ENCODE peak calls at places on chromosomes 13 and 19, in nine cellular contexts. One of them, this sample, is unnamed.

GRCh38 chr13:100497394-100497793 is 91.2 kb downstream of the GGACT start:
- DNase-seq in bronchial epithelial cell: peak
- DNase-seq in thoracic aorta: no peak
- DNase-seq in body of pancreas: no peak
- DNase-seq in adrenal gland: no peak
- DNase-seq in fibroblast of the aortic adventitia: peak
- DNase-seq in dorsolateral prefrontal cortex: no peak
- DNase-seq in AG04450: no peak
- DNase-seq in lower lobe of right lung: no peak
- DNase-seq in this sample: no peak

GRCh38 chr13:42283574-42283973 is 11.6 kb downstream of the AKAP11 start:
- DNase-seq in body of pancreas: no peak
- DNase-seq in lower lobe of right lung: no peak
- DNase-seq in thoracic aorta: no peak
- DNase-seq in fibroblast of the aortic adventitia: no peak
- DNase-seq in adrenal gland: no peak
- DNase-seq in AG04450: no peak
- DNase-seq in bronchial epithelial cell: no peak
- DNase-seq in dorsolateral prefrontal cortex: no peak
- DNase-seq in this sample: no peak

GRCh38 chr19:7564866-7565265 is 29.3 kb downstream of the PNPLA6 start:
- DNase-seq in thoracic aorta: no peak
- DNase-seq in dorsolateral prefrontal cortex: no peak
- DNase-seq in bronchial epithelial cell: no peak
- DNase-seq in body of pancreas: no peak
- DNase-seq in fibroblast of the aortic adventitia: no peak
- DNase-seq in AG04450: no peak
- DNase-seq in adrenal gland: no peak
- DNase-seq in lower lobe of right lung: no peak
- DNase-seq in this sample: no peak

GRCh38 chr13:80862466-80862865 is 521.5 kb upstream of the SPRY2 start:
- DNase-seq in fibroblast of the aortic adventitia: no peak
- DNase-seq in thoracic aorta: no peak
- DNase-seq in bronchial epithelial cell: no peak
- DNase-seq in body of pancreas: no peak
- DNase-seq in lower lobe of right lung: no peak
- DNase-seq in dorsolateral prefrontal cortex: no peak
- DNase-seq in AG04450: no peak
- DNase-seq in adrenal gland: no peak
- DNase-seq in this sample: no peak

GRCh38 chr19:11450570-11451326 is 15.3 kb downstream of the PRKCSH start:
- DNase-seq in adrenal gland: no peak
- DNase-seq in fibroblast of the aortic adventitia: no peak
- DNase-seq in lower lobe of right lung: no peak
- DNase-seq in bronchial epithelial cell: no peak
- DNase-seq in dorsolateral prefrontal cortex: no peak
- DNase-seq in body of pancreas: no peak
- DNase-seq in AG04450: no peak
- DNase-seq in thoracic aorta: no peak
- DNase-seq in this sample: no peak

GRCh38 chr13:38262211-38262610 is 87.4 kb upstream of the UFM1 start:
- DNase-seq in adrenal gland: no peak
- DNase-seq in AG04450: no peak
- DNase-seq in dorsolateral prefrontal cortex: no peak
- DNase-seq in body of pancreas: no peak
- DNase-seq in lower lobe of right lung: no peak
- DNase-seq in thoracic aorta: no peak
- DNase-seq in fibroblast of the aortic adventitia: peak
- DNase-seq in bronchial epithelial cell: no peak
- DNase-seq in this sample: no peak

GRCh38 chr13:96214804-96215445 is 125.0 kb downstream of the HS6ST3 start:
- DNase-seq in thoracic aorta: no peak
- DNase-seq in bronchial epithelial cell: no peak
- DNase-seq in adrenal gland: no peak
- DNase-seq in AG04450: no peak
- DNase-seq in dorsolateral prefrontal cortex: no peak
- DNase-seq in body of pancreas: no peak
- DNase-seq in lower lobe of right lung: no peak
- DNase-seq in fibroblast of the aortic adventitia: peak
- DNase-seq in this sample: peak

GRCh38 chr19:36082916-36083315 is 28.0 kb upstream of the OVOL3 start:
- DNase-seq in fibroblast of the aortic adventitia: no peak
- DNase-seq in adrenal gland: no peak
- DNase-seq in AG04450: no peak
- DNase-seq in bronchial epithelial cell: no peak
- DNase-seq in lower lobe of right lung: no peak
- DNase-seq in body of pancreas: no peak
- DNase-seq in thoracic aorta: no peak
- DNase-seq in dorsolateral prefrontal cortex: no peak
- DNase-seq in this sample: no peak

GRCh38 chr13:51278426-51279130 is 56.4 kb downstream of the FAM124A start:
- DNase-seq in fibroblast of the aortic adventitia: no peak
- DNase-seq in lower lobe of right lung: no peak
- DNase-seq in body of pancreas: no peak
- DNase-seq in AG04450: no peak
- DNase-seq in thoracic aorta: no peak
- DNase-seq in bronchial epithelial cell: no peak
- DNase-seq in adrenal gland: no peak
- DNase-seq in dorsolateral prefrontal cortex: no peak
- DNase-seq in this sample: no peak

GRCh38 chr13:105410602-105411001 is 1124.9 kb downstream of the EFNB2 start:
- DNase-seq in adrenal gland: peak
- DNase-seq in dorsolateral prefrontal cortex: peak
- DNase-seq in body of pancreas: peak
- DNase-seq in thoracic aorta: no peak
- DNase-seq in bronchial epithelial cell: peak
- DNase-seq in fibroblast of the aortic adventitia: peak
- DNase-seq in lower lobe of right lung: peak
- DNase-seq in AG04450: no peak
- DNase-seq in this sample: peak

GRCh38 chr19:31943778-31944177 is 401.6 kb upstream of the ZNF507 start:
- DNase-seq in body of pancreas: no peak
- DNase-seq in adrenal gland: no peak
- DNase-seq in AG04450: no peak
- DNase-seq in dorsolateral prefrontal cortex: no peak
- DNase-seq in fibroblast of the aortic adventitia: no peak
- DNase-seq in lower lobe of right lung: no peak
- DNase-seq in thoracic aorta: no peak
- DNase-seq in bronchial epithelial cell: no peak
- DNase-seq in this sample: no peak

GRCh38 chr19:31944286-31944685 is 401.1 kb upstream of the ZNF507 start:
- DNase-seq in adrenal gland: no peak
- DNase-seq in fibroblast of the aortic adventitia: no peak
- DNase-seq in lower lobe of right lung: no peak
- DNase-seq in AG04450: no peak
- DNase-seq in dorsolateral prefrontal cortex: no peak
- DNase-seq in body of pancreas: no peak
- DNase-seq in bronchial epithelial cell: no peak
- DNase-seq in thoracic aorta: no peak
- DNase-seq in this sample: no peak

GRCh38 chr19:31946491-31946890 is 398.9 kb upstream of the ZNF507 start:
- DNase-seq in thoracic aorta: no peak
- DNase-seq in fibroblast of the aortic adventitia: no peak
- DNase-seq in lower lobe of right lung: no peak
- DNase-seq in AG04450: no peak
- DNase-seq in bronchial epithelial cell: no peak
- DNase-seq in dorsolateral prefrontal cortex: no peak
- DNase-seq in adrenal gland: no peak
- DNase-seq in body of pancreas: no peak
- DNase-seq in this sample: no peak

GRCh38 chr19:31947436-31947835 is 398.0 kb upstream of the ZNF507 start:
- DNase-seq in thoracic aorta: no peak
- DNase-seq in adrenal gland: no peak
- DNase-seq in dorsolateral prefrontal cortex: no peak
- DNase-seq in fibroblast of the aortic adventitia: no peak
- DNase-seq in lower lobe of right lung: no peak
- DNase-seq in AG04450: no peak
- DNase-seq in bronchial epithelial cell: no peak
- DNase-seq in body of pancreas: no peak
- DNase-seq in this sample: no peak

DNA sequence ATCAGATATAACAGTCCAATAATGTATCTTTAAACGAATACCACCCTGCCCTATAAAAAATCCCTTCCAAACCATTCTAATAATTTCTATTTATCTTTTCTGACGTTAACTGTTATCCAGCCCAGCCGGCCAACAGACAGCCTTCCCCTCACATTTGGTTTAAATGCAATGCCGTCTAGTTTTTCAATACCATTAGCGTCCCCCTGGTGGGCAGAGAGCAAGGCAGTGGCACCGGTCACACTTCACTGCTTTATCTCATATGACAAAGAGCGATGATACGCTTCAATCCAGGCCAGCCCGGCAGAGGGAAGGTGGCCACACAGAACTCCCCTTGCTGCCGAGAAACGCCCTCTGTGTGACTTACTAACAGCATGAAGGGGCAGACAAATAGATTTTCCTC is 402.1 kb upstream of the ZNF507 start:
- DNase-seq in AG04450: no peak
- DNase-seq in body of pancreas: no peak
- DNase-seq in adrenal gland: no peak
- DNase-seq in bronchial epithelial cell: no peak
- DNase-seq in thoracic aorta: no peak
- DNase-seq in dorsolateral prefrontal cortex: no peak
- DNase-seq in lower lobe of right lung: no peak
- DNase-seq in fibroblast of the aortic adventitia: no peak
- DNase-seq in this sample: no peak
- TF ChIP-seq CTCF in AG04450: no peak
- TF ChIP-seq CTCF in body of pancreas: no peak
- TF ChIP-seq CTCF in adrenal gland: no peak
- TF ChIP-seq CTCF in bronchial epithelial cell: no peak
- TF ChIP-seq CTCF in thoracic aorta: no peak
- TF ChIP-seq CTCF in dorsolateral prefrontal cortex: no peak
- TF ChIP-seq CTCF in lower lobe of right lung: no peak
- TF ChIP-seq CTCF in fibroblast of the aortic adventitia: no peak
- TF ChIP-seq CTCF in this sample: no peak

GRCh38 chr19:13960863-13961784 is 8.8 kb downstream of the DCAF15 start:
- DNase-seq in thoracic aorta: no peak
- DNase-seq in body of pancreas: no peak
- DNase-seq in lower lobe of right lung: no peak
- DNase-seq in adrenal gland: no peak
- DNase-seq in bronchial epithelial cell: no peak
- DNase-seq in AG04450: no peak
- DNase-seq in fibroblast of the aortic adventitia: no peak
- DNase-seq in dorsolateral prefrontal cortex: no peak
- DNase-seq in this sample: no peak
- TF ChIP-seq CTCF in thoracic aorta: no peak
- TF ChIP-seq CTCF in body of pancreas: no peak
- TF ChIP-seq CTCF in lower lobe of right lung: no peak
- TF ChIP-seq CTCF in adrenal gland: no peak
- TF ChIP-seq CTCF in bronchial epithelial cell: no peak
- TF ChIP-seq CTCF in AG04450: no peak
- TF ChIP-seq CTCF in fibroblast of the aortic adventitia: no peak
- TF ChIP-seq CTCF in dorsolateral prefrontal cortex: no peak
- TF ChIP-seq CTCF in this sample: no peak

GRCh38 chr19:48608798-48609263 is 2.3 kb downstream of the SPACA4 start:
- DNase-seq in body of pancreas: no peak
- DNase-seq in adrenal gland: peak
- DNase-seq in thoracic aorta: no peak
- DNase-seq in AG04450: no peak
- DNase-seq in dorsolateral prefrontal cortex: no peak
- DNase-seq in lower lobe of right lung: no peak
- DNase-seq in fibroblast of the aortic adventitia: peak
- DNase-seq in bronchial epithelial cell: peak
- DNase-seq in this sample: peak
- TF ChIP-seq CTCF in body of pancreas: no peak
- TF ChIP-seq CTCF in adrenal gland: peak
- TF ChIP-seq CTCF in thoracic aorta: no peak
- TF ChIP-seq CTCF in AG04450: peak
- TF ChIP-seq CTCF in dorsolateral prefrontal cortex: no peak
- TF ChIP-seq CTCF in lower lobe of right lung: peak
- TF ChIP-seq CTCF in fibroblast of the aortic adventitia: peak
- TF ChIP-seq CTCF in bronchial epithelial cell: peak
- TF ChIP-seq CTCF in this sample: peak

GRCh38 chr13:19782049-19782726 is 557 bp downstream of the PSPC1 start:
- DNase-seq in body of pancreas: peak
- DNase-seq in thoracic aorta: peak
- DNase-seq in bronchial epithelial cell: peak
- DNase-seq in dorsolateral prefrontal cortex: peak
- DNase-seq in lower lobe of right lung: peak
- DNase-seq in fibroblast of the aortic adventitia: peak
- DNase-seq in AG04450: no peak
- DNase-seq in adrenal gland: peak
- DNase-seq in this sample: peak
- TF ChIP-seq CTCF in body of pancreas: no peak
- TF ChIP-seq CTCF in thoracic aorta: no peak
- TF ChIP-seq CTCF in bronchial epithelial cell: no peak
- TF ChIP-seq CTCF in dorsolateral prefrontal cortex: no peak
- TF ChIP-seq CTCF in lower lobe of right lung: no peak
- TF ChIP-seq CTCF in fibroblast of the aortic adventitia: no peak
- TF ChIP-seq CTCF in AG04450: no peak
- TF ChIP-seq CTCF in adrenal gland: no peak
- TF ChIP-seq CTCF in this sample: no peak

GRCh38 chr13:52903320-52903719 is 54.9 kb upstream of the PCDH8 start:
- DNase-seq in lower lobe of right lung: no peak
- DNase-seq in adrenal gland: no peak
- DNase-seq in thoracic aorta: no peak
- DNase-seq in AG04450: no peak
- DNase-seq in dorsolateral prefrontal cortex: no peak
- DNase-seq in body of pancreas: no peak
- DNase-seq in fibroblast of the aortic adventitia: no peak
- DNase-seq in bronchial epithelial cell: no peak
- DNase-seq in this sample: no peak

DNA sequence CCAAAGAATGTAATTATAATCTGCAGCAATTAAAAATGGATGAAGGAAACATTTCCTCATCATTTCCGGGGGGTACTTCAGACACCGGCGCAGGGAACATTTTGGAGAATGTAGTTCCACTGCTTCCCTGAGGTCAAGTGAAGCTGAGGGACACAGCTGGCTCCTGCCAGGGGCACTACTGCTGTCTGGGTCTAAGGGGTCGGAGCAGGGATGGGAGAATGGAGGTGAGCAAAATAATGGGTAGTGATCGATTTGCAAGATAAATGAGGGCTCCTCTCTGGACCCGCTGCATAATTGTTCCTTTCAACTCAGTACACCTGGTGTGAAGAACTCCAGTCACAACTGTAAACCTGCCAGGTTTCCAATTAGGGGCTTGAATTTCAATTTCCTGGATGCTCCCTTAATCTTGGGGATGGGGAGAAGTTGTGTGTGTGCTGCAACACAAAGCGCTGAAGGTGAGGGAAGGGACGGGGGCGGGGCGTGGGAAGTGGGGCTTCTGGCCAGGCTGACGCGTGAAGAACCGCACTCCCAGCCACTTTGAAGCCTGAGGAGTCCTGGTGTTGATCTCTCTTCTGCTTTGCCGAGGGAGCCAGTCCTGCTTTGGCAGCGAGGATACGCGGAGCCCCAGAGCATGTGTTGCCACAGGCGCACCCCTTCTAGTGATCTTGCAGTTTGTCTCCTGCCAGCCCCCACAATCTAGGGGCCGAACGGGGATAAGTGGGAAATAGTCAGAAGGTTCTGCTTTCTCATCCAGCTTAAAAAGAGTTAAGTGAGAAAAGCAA is 57.9 kb upstream of the PCDH8 start:
- DNase-seq in dorsolateral prefrontal cortex: no peak
- DNase-seq in adrenal gland: no peak
- DNase-seq in lower lobe of right lung: no peak
- DNase-seq in body of pancreas: no peak
- DNase-seq in AG04450: no peak
- DNase-seq in bronchial epithelial cell: no peak
- DNase-seq in fibroblast of the aortic adventitia: no peak
- DNase-seq in thoracic aorta: no peak
- DNase-seq in this sample: no peak
- TF ChIP-seq CTCF in dorsolateral prefrontal cortex: no peak
- TF ChIP-seq CTCF in adrenal gland: no peak
- TF ChIP-seq CTCF in lower lobe of right lung: no peak
- TF ChIP-seq CTCF in body of pancreas: no peak
- TF ChIP-seq CTCF in AG04450: no peak
- TF ChIP-seq CTCF in bronchial epithelial cell: no peak
- TF ChIP-seq CTCF in fibroblast of the aortic adventitia: no peak
- TF ChIP-seq CTCF in thoracic aorta: no peak
- TF ChIP-seq CTCF in this sample: no peak

GRCh38 chr19:39502640-39503417 is 4.1 kb downstream of the DLL3 start:
- DNase-seq in bronchial epithelial cell: peak
- DNase-seq in adrenal gland: peak
- DNase-seq in lower lobe of right lung: peak
- DNase-seq in thoracic aorta: no peak
- DNase-seq in AG04450: no peak
- DNase-seq in dorsolateral prefrontal cortex: no peak
- DNase-seq in body of pancreas: peak
- DNase-seq in fibroblast of the aortic adventitia: peak
- DNase-seq in this sample: peak
- TF ChIP-seq CTCF in bronchial epithelial cell: peak
- TF ChIP-seq CTCF in adrenal gland: peak
- TF ChIP-seq CTCF in lower lobe of right lung: peak
- TF ChIP-seq CTCF in thoracic aorta: peak
- TF ChIP-seq CTCF in AG04450: peak
- TF ChIP-seq CTCF in dorsolateral prefrontal cortex: no peak
- TF ChIP-seq CTCF in body of pancreas: peak
- TF ChIP-seq CTCF in fibroblast of the aortic adventitia: peak
- TF ChIP-seq CTCF in this sample: peak

This sample was measured in Calu3.